ENCODE peak calls at places on chromosomes 2 and 18, in ten cellular contexts. B, M, J, H, G, O, K, L, E and Y are unnamed samples.

GRCh38 chr18:28041366-28041765 is 135.6 kb downstream of the CDH2 start:
- DNase-seq in G (no peak), E (no peak), B (no peak), M (no peak), K (peak; percentile 86), J (no peak), H (no peak), L (no peak), O (no peak), Y (no peak)

GRCh38 chr2:170241731-170242130 is 63.8 kb downstream of the MYO3B start:
- DNase-seq in G (no peak), M (no peak), O (no peak), J (no peak), E (no peak), B (no peak), L (no peak), H (no peak), K (no peak), Y (no peak)

GRCh38 chr2:180187611-180188010 is 180.5 kb upstream of the CWC22 start:
- DNase-seq in E (no peak), M (no peak), K (no peak), H (no peak), L (no peak), G (no peak), O (no peak), J (no peak), B (no peak), Y (no peak)

GRCh38 chr2:69017080-69017479 is 4.1 kb downstream of the ANTXR1 start:
- DNase-seq in L (no peak), E (no peak), K (peak; percentile 73), O (no peak), G (no peak), H (no peak), B (no peak), M (peak; percentile 39), J (no peak), Y (no peak)

GRCh38 chr2:182973441-182974352 is 64.6 kb downstream of the NCKAP1 start:
- DNase-seq in B (no peak), E (no peak), G (no peak), K (no peak), M (no peak), L (no peak), H (no peak), J (no peak), O (no peak), Y (no peak)

GRCh38 chr2:234670052-234670451 is 173.2 kb upstream of the ARL4C start:
- DNase-seq in K (peak; percentile 88), E (no peak), B (peak; percentile 42), J (no peak), L (no peak), M (no peak), O (no peak), G (no peak), H (no peak), Y (no peak)

GRCh38 chr2:60414731-60415130 is 138.7 kb downstream of the BCL11A start:
- DNase-seq in L (no peak), G (no peak), O (no peak), B (no peak), M (no peak), K (peak; percentile 73), H (no peak), J (peak; percentile 38), E (no peak), Y (no peak)

GRCh38 chr2:191571163-191571769 is 106.7 kb upstream of the NABP1 start:
- DNase-seq in O (peak; percentile 46), M (no peak), E (peak; percentile 35), J (peak; percentile 31), L (no peak), K (peak; percentile 86), B (no peak), G (no peak), H (no peak), Y (no peak)

GRCh38 chr18:48563027-48563426 is 24.2 kb downstream of the CTIF start:
- DNase-seq in M (no peak), L (no peak), K (peak; percentile 75), J (no peak), E (no peak), H (no peak), G (no peak), O (peak; percentile 27), B (no peak), Y (no peak)

GRCh38 chr2:143397886-143398614 is 268.8 kb downstream of the ARHGAP15 start:
- DNase-seq in B (no peak), K (peak; percentile 41), E (peak; percentile 17), L (no peak), M (no peak), G (no peak), J (no peak), H (no peak), O (no peak), Y (no peak)

GRCh38 chr2:129877795-129878775 is 101.4 kb upstream of the RAB6C start:
- DNase-seq in J (peak; percentile 11), H (no peak), O (no peak), B (peak; percentile 88), E (no peak), L (no peak), M (peak; percentile 75), G (no peak), K (peak; percentile 41), Y (no peak)

GRCh38 chr2:129611456-129611855 is 368.0 kb upstream of the RAB6C start:
- DNase-seq in E (no peak), K (no peak), H (no peak), G (no peak), L (no peak), B (no peak), O (no peak), M (no peak), J (no peak), Y (no peak)

GRCh38 chr2:142930835-142931398 is 53.5 kb downstream of the KYNU start:
- DNase-seq in K (no peak), B (no peak), E (no peak), H (no peak), M (no peak), J (no peak), G (no peak), O (peak; percentile 34), L (no peak), Y (no peak)

GRCh38 chr2:141331127-141331526 is 799.7 kb downstream of the LRP1B start:
- DNase-seq in H (no peak), M (no peak), E (no peak), J (no peak), G (no peak), O (no peak), K (peak; percentile 84), L (no peak), B (no peak), Y (no peak)

GRCh38 chr18:74609535-74609934 is 11.9 kb downstream of the ZNF407 start:
- DNase-seq in J (no peak), H (no peak), O (no peak), B (no peak), G (no peak), L (no peak), M (no peak), E (no peak), K (peak; percentile 52), Y (no peak)

GRCh38 chr2:36613801-36614200 is 15.8 kb upstream of the FEZ2 start:
- DNase-seq in K (no peak), L (no peak), O (no peak), J (no peak), E (no peak), B (no peak), G (no peak), H (no peak), M (no peak), Y (no peak)

GRCh38 chr2:215967590-215968373 is 45.6 kb downstream of the MREG start:
- DNase-seq in J (no peak), K (no peak), H (no peak), O (no peak), E (no peak), M (no peak), G (no peak), L (no peak), B (no peak), Y (no peak)

GRCh38 chr2:11492244-11492643 is 26.3 kb upstream of the E2F6 start:
- DNase-seq in M (no peak), B (no peak), L (no peak), E (no peak), O (no peak), G (no peak), K (no peak), H (no peak), J (no peak), Y (no peak)

GRCh38 chr2:226427538-226428307 is 371.9 kb downstream of the IRS1 start:
- DNase-seq in M (no peak), E (no peak), K (peak; percentile 81), O (no peak), J (no peak), H (no peak), L (no peak), B (no peak), G (no peak), Y (peak; percentile 18)

GRCh38 chr2:112658820-112659667 is 13.3 kb downstream of the SLC20A1 start:
- DNase-seq in H (no peak), J (no peak), K (no peak), B (no peak), O (no peak), L (no peak), M (no peak), E (no peak), G (no peak), Y (no peak)
- TF ChIP-seq CTCF in H (no peak), J (no peak), K (peak; percentile 7), B (no peak), O (no peak), L (no peak), M (no peak), E (no peak), G (no peak), Y (no peak)

GRCh38 chr2:104923665-104924064 is 69.8 kb downstream of the POU3F3 start:
- DNase-seq in H (no peak), G (no peak), L (no peak), B (no peak), M (no peak), K (no peak), J (peak; percentile 10), E (no peak), O (no peak), Y (no peak)
- TF ChIP-seq CTCF in H (no peak), G (no peak), L (no peak), B (no peak), M (no peak), K (no peak), J (peak; percentile 60), E (no peak), O (no peak), Y (no peak)

GRCh38 chr2:109208071-109208950 is 79.3 kb downstream of the SH3RF3 start:
- DNase-seq in E (no peak), H (no peak), K (no peak), L (no peak), B (no peak), G (no peak), J (no peak), M (no peak), O (no peak), Y (no peak)
- TF ChIP-seq CTCF in E (no peak), H (no peak), K (no peak), L (no peak), B (no peak), G (no peak), J (peak; percentile 22), M (no peak), O (no peak), Y (no peak)

DNA sequence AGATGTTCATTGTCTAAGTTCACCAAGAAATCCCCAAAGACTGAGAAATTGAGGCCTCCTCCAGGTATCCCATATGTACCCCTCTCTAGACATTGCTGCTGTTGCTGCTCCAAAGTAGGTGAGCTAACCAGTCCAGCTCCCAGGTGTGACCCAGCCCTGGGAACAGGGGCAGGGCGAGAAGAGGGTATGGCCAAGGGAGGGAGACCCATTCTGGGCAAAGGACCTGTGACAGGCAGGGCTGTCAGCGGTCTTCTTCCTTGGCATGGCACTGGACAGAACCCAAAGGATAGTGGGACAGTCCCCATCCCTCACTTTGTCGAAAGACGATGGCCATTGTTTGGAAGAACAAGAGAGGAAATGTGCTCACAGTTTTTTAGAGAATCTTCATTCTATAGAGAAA is 7.2 kb upstream of the INO80C start:
- DNase-seq in M (no peak), E (no peak), L (no peak), H (no peak), J (no peak), G (no peak), K (no peak), O (no peak), B (peak; percentile 67), Y (no peak)
- TF ChIP-seq CTCF in M (no peak), E (no peak), L (no peak), H (no peak), J (no peak), G (no peak), K (no peak), O (no peak), B (no peak), Y (no peak)